ENCODE peak calls at places on chromosomes 3 and 15, in five cellular contexts. P is A549, K is K562, M is HepG2, J is H1. D is an unnamed sample.

GRCh38 chr15:41429003-41429890 is 12.4 kb downstream of the RTF1 start:
- DNase-seq in K (no peak), P (no peak), M (no peak), J (no peak), D (peak)

GRCh38 chr15:73375755-73376305 is 7.1 kb upstream of the HCN4 start:
- DNase-seq in P (no peak), J (no peak), M (no peak), K (no peak), D (no peak)

GRCh38 chr15:68599560-68600071 is 20.8 kb downstream of the CORO2B start:
- DNase-seq in P (no peak), K (no peak), J (no peak), M (no peak), D (no peak)

GRCh38 chr15:80251505-80252280 is at the start of gene CTXND1:
- DNase-seq in K (no peak), M (no peak), J (no peak), P (no peak), D (no peak)

GRCh38 chr3:70824785-70825184 is 512.3 kb upstream of the MDFIC2 start:
- DNase-seq in J (no peak), P (peak), M (no peak), K (no peak), D (no peak)

GRCh38 chr3:191269289-191270085 is 59.7 kb upstream of the CCDC50 start:
- DNase-seq in P (no peak), K (no peak), M (no peak), J (no peak), D (peak)

GRCh38 chr3:119293761-119294401 is at the start of gene ARHGAP31:
- DNase-seq in P (peak), M (peak), J (no peak), K (no peak), D (peak)

GRCh38 chr3:170356596-170357175 is 829 bp upstream of the SKIL start:
- DNase-seq in M (peak), K (peak), J (peak), P (peak), D (no peak)

GRCh38 chr3:88725440-88725839 is 382.0 kb upstream of the EPHA3 start:
- DNase-seq in J (no peak), K (no peak), M (no peak), P (no peak), D (no peak)

GRCh38 chr3:29335438-29335837 is 54.6 kb downstream of the RBMS3 start:
- DNase-seq in P (peak), J (no peak), M (no peak), K (no peak), D (no peak)

DNA sequence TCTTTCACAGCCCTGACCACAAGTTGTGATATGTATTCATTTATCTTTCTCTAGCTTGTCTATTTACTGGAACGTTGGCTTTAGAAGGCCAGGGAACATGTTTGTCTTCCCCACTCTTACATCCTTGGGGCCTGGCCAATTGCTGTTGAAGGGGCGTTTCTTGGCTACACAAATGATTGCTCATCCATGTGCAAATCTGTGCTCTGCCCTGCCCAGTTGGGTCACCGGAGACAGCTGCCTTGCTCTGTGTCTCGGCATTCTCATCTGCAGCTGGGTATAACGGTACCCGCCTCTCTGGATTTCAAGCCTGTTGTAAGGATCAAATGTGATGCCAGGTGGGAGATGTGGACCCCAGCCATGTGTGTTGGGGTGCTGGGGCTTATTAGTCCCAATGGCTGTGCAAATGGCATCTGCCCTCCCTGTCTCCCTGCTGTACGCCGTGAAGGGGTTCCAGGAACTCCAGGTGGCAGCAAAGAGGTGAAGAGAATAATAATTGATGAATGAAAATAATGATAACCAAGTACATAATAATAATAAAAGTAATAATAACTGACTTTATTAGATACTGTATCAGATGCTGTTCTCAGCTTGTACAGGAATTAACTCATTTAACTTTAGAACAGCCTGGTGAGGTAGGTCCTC is 24.1 kb upstream of the TLE3 start:
- DNase-seq in J (no peak), K (no peak), M (no peak), P (no peak), D (no peak)
- TF ChIP-seq KDM1A in J (no peak), K (no peak), M (no peak), P (no peak), D (no peak)

DNA sequence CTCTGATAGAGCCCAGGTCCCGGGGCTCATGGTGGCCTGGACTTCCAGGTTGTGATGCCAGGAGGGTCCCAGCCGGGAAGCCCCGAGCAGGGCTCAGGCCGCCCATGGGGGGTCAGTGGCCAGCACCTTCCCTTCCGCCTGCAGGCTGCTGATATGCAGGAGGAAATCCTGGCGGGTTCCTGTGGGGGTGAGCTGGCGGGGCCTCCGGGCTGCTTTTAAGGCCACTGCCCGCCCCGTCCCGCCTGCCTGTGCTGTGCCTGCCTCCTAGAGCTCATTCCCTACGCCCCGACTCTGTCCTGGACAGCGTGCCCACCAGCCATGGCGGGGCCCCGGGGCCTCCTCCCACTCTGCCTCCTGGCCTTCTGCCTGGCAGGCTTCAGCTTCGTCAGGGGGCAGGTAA is at the start of gene STAB1:
- DNase-seq in K (peak), J (no peak), M (no peak), P (no peak), D (no peak)
- TF ChIP-seq KDM1A in K (no peak), J (no peak), M (no peak), P (no peak), D (no peak)

GRCh38 chr15:48186271-48186670 is 5.2 kb upstream of the CTXN2 start:
- DNase-seq in K (no peak), J (no peak), M (no peak), P (no peak), D (no peak)

GRCh38 chr15:48185527-48185926 is 5.9 kb upstream of the CTXN2 start:
- DNase-seq in J (no peak), M (no peak), K (no peak), P (no peak), D (no peak)

GRCh38 chr15:48191574-48192225 is at the start of gene CTXN2:
- DNase-seq in P (no peak), J (no peak), M (no peak), K (no peak), D (no peak)

GRCh38 chr15:48190932-48191573 is 412 bp upstream of the CTXN2 start:
- DNase-seq in P (no peak), M (peak), K (no peak), J (no peak), D (no peak)
- TF ChIP-seq KDM1A in P (no peak), M (no peak), K (no peak), J (no peak), D (no peak)

DNA sequence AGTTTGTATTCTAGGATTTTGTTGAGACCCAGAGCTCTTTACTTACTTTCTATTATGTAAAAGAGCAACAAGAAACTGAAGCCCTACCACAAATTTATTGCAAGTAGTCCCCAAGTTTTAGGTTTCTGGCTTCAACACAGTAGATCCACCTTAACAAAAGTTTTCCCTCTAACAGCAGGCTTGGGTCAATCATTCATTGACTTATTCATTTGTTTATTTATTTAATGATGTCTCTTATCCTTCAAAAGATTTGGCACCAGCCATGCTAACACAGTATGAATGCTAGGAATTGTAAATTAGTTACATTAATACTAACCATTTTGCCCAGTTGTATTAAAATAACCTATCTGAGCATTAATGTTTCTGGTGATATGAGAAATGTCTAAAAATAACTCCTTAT is 88.6 kb downstream of the IQCH start:
- DNase-seq in J (no peak), P (no peak), K (no peak), M (no peak), D (no peak)
- TF ChIP-seq KDM1A in J (no peak), P (no peak), K (no peak), M (no peak), D (no peak)

GRCh38 chr3:129558772-129559564 is 16.0 kb downstream of the H1-8 start:
- DNase-seq in P (peak), K (peak), M (peak), J (peak), D (no peak)
- TF ChIP-seq KDM1A in P (peak), K (peak), M (no peak), J (peak), D (no peak)

D was measured in GM12878.